ENCODE peak calls at places on chromosome 1, in ten cellular contexts. J is right lobe of liver; K is H9; C is endothelial cell; V is transverse colon; S is IMR-90; I is fibroblast of mammary gland; A is hepatocyte; P is CD4-positive, alpha-beta T cell; M is tibial artery. O is an unnamed sample.

GRCh38 chr1:181011301-181012202 is 11.1 kb downstream of the STX6 start:
- DNase-seq in C (no peak), S (no peak), A (no peak), V (no peak), K (no peak), I (no peak), J (no peak), P (no peak), M (no peak), O (no peak)

GRCh38 chr1:210457566-210457965 is 128.9 kb downstream of the HHAT start:
- DNase-seq in C (no peak), P (no peak), J (no peak), I (no peak), S (no peak), M (no peak), A (no peak), K (no peak), V (no peak), O (no peak)

GRCh38 chr1:31665264-31665878 is 20.7 kb upstream of the PEF1 start:
- DNase-seq in M (no peak), V (no peak), I (no peak), K (no peak), S (no peak), C (no peak), P (no peak), J (no peak), A (no peak), O (no peak)

GRCh38 chr1:205073511-205073910 is 10.7 kb downstream of the TMEM81 start:
- DNase-seq in A (no peak), S (no peak), C (no peak), V (no peak), M (no peak), I (peak), K (no peak), P (no peak), J (no peak), O (no peak)

GRCh38 chr1:43688594-43689000 is 18.7 kb upstream of the ST3GAL3 start:
- DNase-seq in C (no peak), I (peak), S (peak), J (no peak), V (no peak), K (no peak), A (no peak), P (no peak), M (no peak), O (no peak)

GRCh38 chr1:201385299-201385891 is 7.9 kb upstream of the TNNT2 start:
- DNase-seq in C (peak), P (peak), S (peak), J (peak), M (peak), I (peak), V (peak), K (peak), A (peak), O (peak)

GRCh38 chr1:200535605-200536004 is 84.9 kb downstream of the KIF14 start:
- DNase-seq in I (peak), V (peak), J (no peak), M (no peak), P (peak), S (no peak), A (no peak), K (peak), C (peak), O (peak)

GRCh38 chr1:78003882-78004718 is 639 bp upstream of the DNAJB4 start:
- DNase-seq in J (peak), S (peak), P (peak), A (peak), C (peak), V (peak), M (peak), K (peak), I (peak), O (peak)

GRCh38 chr1:200409203-200409760 is 554 bp downstream of the ZNF281 start:
- DNase-seq in A (peak), K (peak), S (peak), P (peak), M (peak), J (peak), V (peak), C (peak), I (no peak), O (peak)

GRCh38 chr1:40899230-40899870 is 37.2 kb upstream of the CITED4 start:
- DNase-seq in K (peak), I (no peak), J (no peak), A (no peak), P (no peak), M (no peak), S (no peak), C (no peak), V (no peak), O (no peak)

GRCh38 chr1:221865808-221866207 is 123.9 kb upstream of the DUSP10 start:
- DNase-seq in M (no peak), A (no peak), K (no peak), S (peak), V (no peak), P (no peak), I (peak), C (no peak), J (no peak), O (no peak)

GRCh38 chr1:232628335-232629214 is 1.4 kb downstream of the SIPA1L2 start:
- DNase-seq in I (peak), P (no peak), K (no peak), J (no peak), C (no peak), V (no peak), M (no peak), A (peak), S (peak), O (no peak)
- TF ChIP-seq CTCF in I (peak), P (peak), K (no peak), J (peak), C (no peak), V (peak), M (peak), A (peak), S (peak), O (no peak)

GRCh38 chr1:25695066-25695990 is 78.7 kb downstream of the MAN1C1 start:
- DNase-seq in S (peak), V (peak), K (peak), P (no peak), C (peak), M (peak), J (peak), I (peak), A (peak), O (no peak)
- TF ChIP-seq CTCF in S (peak), V (no peak), K (peak), P (no peak), C (no peak), M (peak), J (peak), I (peak), A (peak), O (no peak)

DNA sequence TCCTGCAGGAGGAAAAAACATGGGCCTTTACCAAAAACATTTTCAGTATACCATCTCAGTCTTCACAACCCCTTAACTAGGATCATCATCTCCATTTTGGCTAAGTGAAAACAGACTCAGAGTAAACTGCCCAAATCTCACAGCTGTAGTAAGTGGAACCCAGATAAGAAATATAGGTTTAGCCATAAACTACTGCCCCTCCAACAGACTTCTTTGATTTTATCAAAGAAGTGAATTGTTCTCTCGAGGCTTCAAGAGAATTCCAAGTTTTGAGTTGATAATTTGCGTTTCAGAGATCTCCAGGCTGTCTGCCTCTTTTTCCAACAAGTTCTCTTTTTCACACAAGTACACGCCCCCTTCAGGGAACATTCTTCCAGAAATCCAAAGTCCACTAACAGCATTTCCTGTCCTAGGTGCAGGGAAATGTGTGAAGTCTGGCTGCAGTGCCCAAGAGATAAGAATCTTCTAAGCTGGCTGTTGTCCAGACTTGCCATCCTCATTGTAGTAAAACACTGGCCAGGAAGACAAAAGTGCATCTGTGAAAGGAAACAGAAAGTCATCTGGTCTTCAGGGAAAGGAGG is 30.8 kb downstream of the RNF19B start:
- DNase-seq in C (peak), A (peak), V (peak), P (no peak), K (no peak), J (no peak), S (peak), I (no peak), M (no peak), O (no peak)
- TF ChIP-seq CTCF in C (peak), A (no peak), V (no peak), P (peak), K (peak), J (no peak), S (no peak), I (no peak), M (no peak), O (no peak)

DNA sequence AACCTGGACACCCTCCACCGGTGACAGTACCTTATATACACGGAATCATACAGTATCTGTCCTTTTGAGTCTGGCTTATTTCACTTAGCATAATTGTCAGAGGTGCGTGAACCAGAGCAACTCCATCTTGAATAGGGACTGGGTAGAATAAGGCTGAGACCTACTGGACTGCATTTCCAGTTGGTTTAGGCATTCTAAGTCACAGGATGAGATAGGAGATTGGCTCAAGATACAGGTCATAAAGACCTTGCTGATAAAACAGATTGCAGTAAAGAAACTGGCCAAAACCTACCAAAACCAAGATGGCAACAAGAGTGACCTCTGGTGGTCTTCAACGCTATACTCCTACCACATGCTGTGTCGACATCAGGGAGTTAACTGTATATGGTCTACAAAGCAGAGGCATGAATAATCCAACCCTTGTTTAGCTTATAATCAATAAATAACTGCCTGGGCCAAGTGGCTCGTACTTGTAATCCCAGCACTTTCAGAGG is 1.4 kb upstream of the FDPS start:
- DNase-seq in I (peak), K (peak), S (peak), J (no peak), C (no peak), A (peak), P (no peak), M (no peak), V (no peak), O (no peak)
- TF ChIP-seq CTCF in I (peak), K (peak), S (peak), J (peak), C (peak), A (peak), P (no peak), M (no peak), V (no peak), O (no peak)

GRCh38 chr1:234599617-234600417 is 10.2 kb downstream of the IRF2BP2 start:
- DNase-seq in J (peak), V (peak), M (peak), I (peak), K (peak), P (peak), C (peak), A (peak), S (peak), O (peak)
- TF ChIP-seq CTCF in J (peak), V (no peak), M (no peak), I (no peak), K (no peak), P (no peak), C (no peak), A (no peak), S (no peak), O (no peak)

GRCh38 chr1:36864182-36865079 is 169.9 kb downstream of the GRIK3 start:
- DNase-seq in S (no peak), V (no peak), J (no peak), M (no peak), K (peak), C (peak), P (no peak), I (no peak), A (no peak), O (peak)
- TF ChIP-seq CTCF in S (no peak), V (no peak), J (peak), M (no peak), K (peak), C (peak), P (no peak), I (no peak), A (peak), O (peak)

GRCh38 chr1:6523566-6523965 is 30.7 kb downstream of the NOL9 start:
- DNase-seq in M (no peak), P (no peak), S (peak), K (peak), A (peak), I (peak), C (peak), V (no peak), J (no peak), O (peak)
- TF ChIP-seq CTCF in M (peak), P (peak), S (peak), K (peak), A (peak), I (peak), C (peak), V (peak), J (peak), O (no peak)

GRCh38 chr1:228415221-228415620 is 1.4 kb downstream of the TRIM17 start:
- DNase-seq in M (no peak), I (no peak), C (no peak), J (no peak), S (no peak), A (no peak), V (no peak), P (no peak), K (no peak), O (no peak)

GRCh38 chr1:228417471-228418203 is 976 bp upstream of the TRIM17 start:
- DNase-seq in A (no peak), V (no peak), C (no peak), I (no peak), S (no peak), P (no peak), J (no peak), K (no peak), M (no peak), O (no peak)

GRCh38 chr1:228415853-228416216 is 826 bp downstream of the TRIM17 start:
- DNase-seq in K (no peak), S (no peak), I (no peak), J (no peak), C (no peak), P (no peak), A (no peak), M (no peak), V (no peak), O (peak)

GRCh38 chr1:228417061-228417460 is 400 bp upstream of the TRIM17 start:
- DNase-seq in S (no peak), P (no peak), C (no peak), A (no peak), M (no peak), J (no peak), V (no peak), I (no peak), K (no peak), O (peak)

DNA sequence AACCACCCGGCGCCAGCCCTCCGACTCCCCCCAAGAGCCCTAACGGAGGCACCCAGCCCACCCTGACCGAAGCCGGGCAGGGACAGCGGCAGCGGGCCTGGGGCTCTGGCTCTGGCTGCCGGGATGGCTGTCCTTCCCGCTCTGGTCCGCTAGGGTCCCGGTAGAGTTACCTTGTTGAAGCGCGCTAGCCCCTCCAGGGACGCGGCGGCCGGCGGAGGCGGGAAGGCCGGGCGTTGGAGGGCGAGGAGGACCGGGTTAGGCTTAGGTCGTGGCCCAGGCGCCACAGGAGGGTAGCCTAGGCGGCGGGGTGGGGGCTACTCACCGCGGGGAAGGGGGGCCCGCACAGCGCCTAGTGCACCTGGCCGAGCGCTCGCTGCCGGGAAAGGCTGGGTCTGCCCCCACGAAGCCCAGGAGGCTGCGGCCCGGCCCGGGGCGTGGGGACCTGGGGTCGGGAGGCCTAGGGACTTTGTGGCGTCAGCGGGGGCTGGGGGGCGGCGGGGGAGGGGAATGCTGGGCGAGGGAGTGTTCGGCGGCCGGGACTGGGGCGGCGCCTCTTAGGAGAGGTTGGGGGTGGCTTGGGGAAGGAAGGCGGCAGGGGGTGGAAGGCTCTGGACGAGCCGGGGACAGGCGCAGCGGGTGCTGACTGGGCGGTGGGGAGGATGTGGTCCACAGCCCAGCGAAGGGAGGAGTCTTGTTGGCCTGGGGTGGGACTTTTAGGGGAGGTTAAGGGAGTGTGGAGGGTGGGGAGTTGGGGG is at the start of gene TRIM17:
- DNase-seq in S (no peak), P (peak), V (no peak), J (no peak), A (peak), K (peak), I (no peak), M (no peak), C (peak), O (peak)
- TF ChIP-seq CTCF in S (peak), P (no peak), V (peak), J (peak), A (peak), K (peak), I (no peak), M (peak), C (peak), O (no peak)

DNA sequence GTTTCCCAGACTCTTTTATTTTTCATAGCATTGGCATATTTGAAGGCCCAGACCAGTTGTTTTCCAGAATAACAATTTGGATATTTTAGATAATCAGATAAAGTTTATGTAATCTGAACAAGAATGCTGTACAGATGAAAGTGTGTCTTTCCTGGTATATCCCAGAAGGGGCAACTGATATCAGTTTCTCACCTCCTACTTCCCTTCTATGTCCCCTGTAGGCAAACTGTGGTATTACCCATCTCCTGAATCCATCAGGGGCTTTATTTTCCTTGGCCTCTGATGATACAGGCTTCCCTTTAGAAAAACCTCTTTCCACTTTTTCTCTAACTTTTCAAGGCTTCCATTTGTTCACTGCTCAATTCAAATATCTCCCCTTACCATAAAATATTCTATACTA is 87.5 kb upstream of the RGS1 start:
- DNase-seq in J (no peak), K (no peak), A (no peak), M (no peak), P (no peak), S (no peak), I (no peak), C (no peak), V (no peak), O (no peak)
- TF ChIP-seq CTCF in J (no peak), K (peak), A (no peak), M (no peak), P (no peak), S (peak), I (peak), C (peak), V (no peak), O (no peak)